ENCODE peak calls at places on chromosomes 3 and 15, in four cellular contexts. Z, K, R and F are unnamed samples.

GRCh38 chr3:122916580-122916979 is 111.0 kb downstream of the SEMA5B start:
- ATAC-seq in Z (no peak), K (no peak), R (no peak), F (no peak)

GRCh38 chr3:53599780-53600179 is 105.4 kb downstream of the CACNA1D start:
- ATAC-seq in Z (no peak), K (no peak), R (no peak), F (no peak)

GRCh38 chr15:83287541-83288027 is 3.1 kb upstream of the BNC1 start:
- ATAC-seq in Z (no peak), K (no peak), R (no peak), F (no peak)

GRCh38 chr3:152998554-152998953 is 163.5 kb upstream of the RAP2B start:
- ATAC-seq in Z (no peak), K (no peak), R (no peak), F (no peak)

GRCh38 chr15:31147943-31148621 is 46.6 kb upstream of the TRPM1 start:
- ATAC-seq in Z (no peak), K (peak; percentile 76), R (no peak), F (no peak)

GRCh38 chr3:185028121-185028520 is 124.7 kb downstream of the C3orf70 start:
- ATAC-seq in Z (no peak), K (no peak), R (no peak), F (no peak)

GRCh38 chr3:72739521-72740466 is 108.5 kb downstream of the SHQ1 start:
- ATAC-seq in Z (peak; percentile 67), K (no peak), R (no peak), F (no peak)

GRCh38 chr3:127908202-127908601 is 6.8 kb upstream of the KBTBD12 start:
- ATAC-seq in Z (no peak), K (no peak), R (peak; percentile 82), F (peak; percentile 47)

GRCh38 chr15:39391230-39391629 is 189.6 kb upstream of the THBS1 start:
- ATAC-seq in Z (no peak), K (no peak), R (no peak), F (no peak)

GRCh38 chr3:171021377-171021776 is 5.1 kb downstream of the SLC2A2 start:
- ATAC-seq in Z (no peak), K (no peak), R (no peak), F (no peak)

GRCh38 chr3:87006844-87007439 is 16.0 kb upstream of the VGLL3 start:
- ATAC-seq in Z (no peak), K (no peak), R (no peak), F (no peak)

GRCh38 chr15:51121118-51121517 is 26.4 kb upstream of the TNFAIP8L3 start:
- ATAC-seq in Z (peak; percentile 86), K (peak; percentile 58), R (peak; percentile 83), F (peak; percentile 65)

GRCh38 chr3:69194431-69195183 is 72.2 kb upstream of the LMOD3 start:
- ATAC-seq in Z (no peak), K (no peak), R (no peak), F (no peak)

GRCh38 chr15:31328425-31328998 is 1.9 kb downstream of the KLF13 start:
- ATAC-seq in Z (peak; percentile 10), K (peak; percentile 8), R (peak; percentile 3), F (no peak)

GRCh38 chr15:90877996-90878395 is 6.3 kb upstream of the FES start:
- ATAC-seq in Z (no peak), K (no peak), R (no peak), F (no peak)
- H3K36me3 ChIP-seq in Z (peaks cover 97% of the 10 kb centered on the region), K (peaks cover 43% of the 10 kb centered on the region), R (peaks cover 69% of the 10 kb centered on the region), F (no peaks in the 10 kb centered on the region)

DNA sequence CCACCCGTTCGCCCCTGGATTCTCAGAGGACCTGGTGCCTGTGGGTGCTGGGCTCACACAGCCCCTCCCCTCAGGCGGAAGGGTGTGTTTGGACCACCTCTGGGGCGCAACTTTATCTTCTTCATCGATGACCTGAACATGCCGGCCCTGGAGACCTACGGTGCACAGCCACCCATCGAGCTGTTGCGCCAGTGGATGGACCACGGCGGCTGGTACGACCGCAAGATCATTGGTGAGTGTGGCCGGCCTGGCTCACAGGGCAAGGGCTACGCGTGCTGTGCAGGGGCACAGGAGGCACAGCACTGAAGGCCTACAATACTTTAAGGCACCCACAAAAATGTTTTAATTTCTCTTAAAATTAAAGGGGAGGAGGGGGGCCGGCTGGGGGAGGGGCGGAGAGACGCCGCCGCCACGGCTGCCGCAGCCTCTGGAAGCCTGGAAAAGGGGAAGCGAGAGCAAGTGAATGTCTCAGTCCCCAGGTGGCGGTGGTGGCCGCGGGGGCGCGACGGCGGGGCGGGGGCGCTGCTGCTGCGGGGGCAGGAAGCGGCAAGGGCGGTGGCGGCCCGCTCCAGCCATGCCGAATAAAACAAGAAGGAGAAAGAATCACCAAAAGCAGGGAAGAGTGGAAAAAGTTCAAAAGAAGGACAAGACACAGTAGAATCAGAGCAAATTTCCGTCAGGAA is 56.8 kb downstream of the DNAH1 start:
- ATAC-seq in Z (peak; percentile 90), K (no peak), R (peak; percentile 46), F (no peak)
- TF ChIP-seq EP300 in Z (no peak), K (no peak), R (no peak), F (no peak)

GRCh38 chr3:44729384-44729910 is at the start of gene ZNF501:
- ATAC-seq in Z (peak; percentile 100), K (peak; percentile 99), R (peak; percentile 99), F (peak; percentile 99)
- H3K4me3 ChIP-seq in Z (peak within 1 kb of the TSS; percentile 62), K (peak within 1 kb of the TSS; percentile 66), R (peak within 1 kb of the TSS; percentile 71), F (peak within 1 kb of the TSS; percentile 84)

DNA sequence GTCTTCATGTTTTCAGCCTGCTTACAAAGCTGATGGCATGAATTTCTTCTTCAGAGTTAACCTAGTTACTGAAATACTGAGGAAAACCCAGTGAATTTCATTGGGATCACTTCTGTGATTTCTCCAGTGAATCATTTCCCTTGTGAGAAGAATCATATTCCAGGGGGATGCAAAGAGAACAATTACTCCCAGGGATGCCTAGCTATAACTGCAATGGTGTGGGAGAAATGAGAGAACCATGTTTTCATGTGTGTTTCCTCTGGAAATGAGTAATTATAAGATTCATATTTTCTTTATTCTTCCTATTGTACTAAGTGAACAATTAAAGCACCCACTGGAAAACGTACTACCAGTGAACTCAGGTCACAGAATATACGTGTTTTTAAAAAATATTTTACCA is 485.4 kb downstream of the GRM7 start:
- ATAC-seq in Z (no peak), K (no peak), R (no peak), F (no peak)
- H3K36me3 ChIP-seq in Z (no peaks in the 10 kb centered on the region), K (no peaks in the 10 kb centered on the region), R (no peaks in the 10 kb centered on the region), F (no peaks in the 10 kb centered on the region)

GRCh38 chr3:102090646-102091045 is 241.3 kb downstream of the NFKBIZ start:
- ATAC-seq in Z (no peak), K (no peak), R (no peak), F (no peak)

GRCh38 chr3:102087236-102087635 is 237.9 kb downstream of the NFKBIZ start:
- ATAC-seq in Z (no peak), K (no peak), R (no peak), F (no peak)

GRCh38 chr3:102089182-102089581 is 239.9 kb downstream of the NFKBIZ start:
- ATAC-seq in Z (no peak), K (no peak), R (no peak), F (no peak)

GRCh38 chr3:102091358-102091757 is 242.0 kb downstream of the NFKBIZ start:
- ATAC-seq in Z (no peak), K (no peak), R (no peak), F (no peak)

DNA sequence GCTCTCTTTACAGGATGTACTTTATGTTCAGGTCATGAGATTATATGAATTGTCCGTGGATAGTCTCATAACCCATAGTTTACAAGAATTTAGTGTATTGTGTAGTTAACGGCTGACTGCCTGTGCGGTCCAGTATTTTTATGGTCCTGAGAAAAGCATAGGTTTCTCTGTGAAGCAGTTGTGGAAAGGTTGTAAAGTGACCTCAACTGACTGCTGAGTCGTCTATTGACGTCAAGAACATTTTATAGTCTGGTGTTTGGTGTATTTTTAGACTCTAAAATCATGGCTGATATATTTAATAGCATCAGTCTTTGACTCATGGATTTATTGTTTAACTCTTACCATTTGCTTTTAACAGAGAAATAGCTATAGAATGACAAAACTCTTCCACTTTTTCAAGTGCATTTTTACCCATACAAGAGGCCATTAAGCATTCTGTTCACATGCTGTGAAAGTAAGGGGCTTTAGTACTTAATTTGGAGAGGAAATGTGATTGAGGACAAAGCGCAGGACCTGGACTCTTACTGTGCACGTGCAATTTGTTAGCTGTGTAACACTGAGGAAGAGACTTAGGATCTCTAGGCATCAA is 240.7 kb downstream of the NFKBIZ start:
- ATAC-seq in Z (no peak), K (no peak), R (no peak), F (no peak)
- TF ChIP-seq EP300 in Z (no peak), K (no peak), R (no peak), F (no peak)

DNA sequence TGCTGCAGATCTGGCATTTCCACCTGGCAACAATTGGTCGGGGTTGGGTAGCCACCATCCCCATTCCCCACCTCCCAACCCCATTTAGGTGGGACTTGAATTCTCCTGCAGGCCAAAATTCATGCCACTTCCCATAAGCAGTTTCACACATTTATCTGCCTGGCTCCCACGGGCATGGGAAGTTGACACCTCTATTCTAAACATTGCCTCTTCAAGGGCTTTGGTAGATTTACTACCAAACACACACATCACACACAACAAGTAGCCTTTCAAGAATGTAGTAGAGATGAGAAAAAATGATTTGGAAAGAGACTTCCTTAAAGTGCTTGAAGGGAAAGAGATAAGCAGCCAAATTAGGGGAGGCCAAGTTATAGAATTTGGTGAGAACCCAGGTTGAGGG is 30.9 kb downstream of the ZBTB38 start:
- ATAC-seq in Z (peak; percentile 37), K (no peak), R (no peak), F (no peak)
- H3K4me3 ChIP-seq in Z (no peak overlapping the region), K (no peak overlapping the region), R (no peak overlapping the region), F (no peak overlapping the region)

GRCh38 chr3:13866406-13866965 is 13.4 kb downstream of the WNT7A start:
- ATAC-seq in Z (no peak), K (no peak), R (no peak), F (no peak)
- H3K36me3 ChIP-seq in Z (no peaks in the 10 kb centered on the region), K (no peaks in the 10 kb centered on the region), R (no peaks in the 10 kb centered on the region), F (no peaks in the 10 kb centered on the region)

GRCh38 chr15:29924750-29925149 is 102.5 kb upstream of the TJP1 start:
- ATAC-seq in Z (no peak), K (peak; percentile 87), R (peak; percentile 76), F (no peak)
- TF ChIP-seq EP300 in Z (no peak), K (no peak), R (no peak), F (no peak)